ENCODE peak calls at places on chromosomes 12 and 14, in four cellular contexts. Y is SJSA1, H is H7, P is neural progenitor cell. D is an unnamed sample. For H3K36me3, the result is how much of the 10 kb centered on the place peaks cover.

GRCh38 chr12:30928356-30929264 is 2.1 kb downstream of the TSPAN11 start:
- DNase-seq in P (no peak), H (no peak), Y (no peak), D (no peak)

GRCh38 chr14:67602995-67603545 is 3.0 kb upstream of the PIGH start:
- DNase-seq in Y (no peak), H (no peak), P (no peak), D (no peak)

GRCh38 chr14:51652168-51653095 is 722 bp downstream of the FRMD6 start:
- DNase-seq in Y (peak), P (peak), H (peak), D (peak)

GRCh38 chr14:46571970-46572369 is 79.6 kb downstream of the RPL10L start:
- DNase-seq in Y (no peak), H (no peak), P (no peak), D (no peak)

GRCh38 chr14:72605096-72605920 is 288.6 kb downstream of the DPF3 start:
- DNase-seq in H (no peak), Y (no peak), P (no peak), D (no peak)

GRCh38 chr14:92513204-92513965 is at the start of gene RIN3:
- DNase-seq in H (peak), P (peak), Y (peak), D (peak)

GRCh38 chr12:8648598-8649205 is 13.9 kb downstream of the MFAP5 start:
- DNase-seq in P (no peak), H (no peak), Y (no peak), D (no peak)

GRCh38 chr14:66070542-66071319 is 415.4 kb upstream of the CCDC196 start:
- DNase-seq in Y (no peak), H (peak), P (peak), D (peak)

GRCh38 chr14:59325906-59326305 is 137.4 kb downstream of the DAAM1 start:
- DNase-seq in Y (no peak), P (no peak), H (no peak), D (no peak)

GRCh38 chr14:53247596-53248370 is 94.7 kb upstream of the DDHD1 start:
- DNase-seq in H (no peak), P (no peak), Y (no peak), D (no peak)

GRCh38 chr12:106068296-106068695 is 70.5 kb downstream of the NUAK1 start:
- DNase-seq in Y (no peak), H (no peak), P (no peak), D (no peak)

GRCh38 chr12:6536894-6537579 is 2.7 kb downstream of the GAPDH start:
- DNase-seq in P (no peak), H (peak), Y (no peak), D (peak)

GRCh38 chr12:66002812-66003211 is 127.7 kb downstream of the LLPH start:
- DNase-seq in P (no peak), H (no peak), Y (no peak), D (no peak)
- H3K36me3 ChIP-seq in P (under half), H (under half), Y (under half), D (under half)

GRCh38 chr12:120132863-120133385 is 16.4 kb upstream of the RAB35 start:
- DNase-seq in H (no peak), P (no peak), Y (no peak), D (no peak)
- H3K36me3 ChIP-seq in H (half or more), P (under half), Y (half or more), D (half or more)

DNA sequence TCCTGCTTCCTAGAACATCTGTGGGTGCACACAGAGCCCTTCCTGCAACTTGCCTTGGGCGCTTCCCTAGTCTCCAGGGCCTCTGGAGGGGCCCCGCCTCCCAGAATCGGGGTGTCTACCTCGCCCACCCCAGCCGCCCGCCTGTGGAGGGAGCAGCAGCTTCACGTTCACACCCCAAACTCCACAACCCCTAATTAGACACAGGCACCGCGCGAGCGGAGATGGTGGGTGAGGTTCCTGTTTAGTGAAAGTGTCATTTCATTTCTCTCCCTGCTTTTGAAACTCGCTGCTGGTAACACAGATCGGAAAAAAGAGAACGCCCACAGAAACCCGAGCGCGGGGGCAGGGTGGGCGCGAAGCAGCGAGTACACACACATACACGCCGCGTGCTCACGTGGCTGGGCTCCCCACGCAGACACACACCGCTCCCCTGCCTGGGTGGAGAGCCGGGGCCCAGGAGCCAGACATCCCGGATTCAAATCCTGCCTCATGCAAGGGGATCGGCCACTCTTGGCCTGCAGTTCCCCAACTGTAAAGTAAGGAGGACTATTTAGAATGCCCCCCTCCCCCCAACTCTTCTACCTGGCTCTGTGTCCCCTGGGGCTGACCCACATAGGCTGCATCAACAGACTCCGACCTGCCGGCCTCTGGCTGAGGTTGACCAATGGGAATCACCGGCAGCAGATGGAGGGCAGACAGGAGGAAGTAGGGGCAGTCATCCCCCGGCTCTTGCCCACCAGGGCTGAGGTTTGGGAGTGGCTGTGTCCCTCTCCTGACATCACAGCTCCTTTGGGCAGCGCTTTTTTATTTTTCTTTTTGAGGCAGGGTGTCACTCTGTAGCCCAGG is 79.2 kb upstream of the NCOR2 start:
- DNase-seq in Y (no peak), H (no peak), P (no peak), D (no peak)
- H3K36me3 ChIP-seq in Y (under half), H (under half), P (under half), D (under half)

GRCh38 chr12:64736771-64737170 is 22.4 kb downstream of the GNS start:
- DNase-seq in H (no peak), P (no peak), Y (no peak), D (no peak)

GRCh38 chr12:64733857-64734256 is 25.3 kb downstream of the GNS start:
- DNase-seq in H (no peak), P (no peak), Y (no peak), D (no peak)

GRCh38 chr12:64735447-64735846 is 23.8 kb downstream of the GNS start:
- DNase-seq in H (no peak), Y (no peak), P (no peak), D (no peak)

GRCh38 chr12:64739778-64740177 is 19.4 kb downstream of the GNS start:
- DNase-seq in H (no peak), Y (no peak), P (no peak), D (no peak)

DNA sequence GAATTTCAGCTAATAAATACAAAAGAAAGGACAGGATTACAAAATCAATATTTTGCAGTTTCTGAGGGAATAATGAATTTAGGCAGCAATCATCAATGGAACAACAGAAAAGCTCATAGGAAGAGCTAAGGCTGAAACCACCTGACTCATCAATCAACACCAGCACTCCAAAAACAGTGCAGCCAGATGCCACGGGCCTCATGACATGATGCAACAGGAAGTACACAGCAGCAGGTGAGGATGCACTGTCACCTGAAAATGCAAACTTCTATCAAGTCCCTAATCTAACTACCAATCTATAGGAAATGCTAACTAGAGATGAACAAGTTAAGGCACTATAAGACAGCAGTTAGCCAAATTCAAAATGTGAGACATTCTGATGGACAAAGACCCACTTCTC is 21.7 kb downstream of the GNS start:
- DNase-seq in Y (no peak), P (no peak), H (no peak), D (no peak)
- H3K36me3 ChIP-seq in Y (under half), P (under half), H (under half), D (under half)

DNA sequence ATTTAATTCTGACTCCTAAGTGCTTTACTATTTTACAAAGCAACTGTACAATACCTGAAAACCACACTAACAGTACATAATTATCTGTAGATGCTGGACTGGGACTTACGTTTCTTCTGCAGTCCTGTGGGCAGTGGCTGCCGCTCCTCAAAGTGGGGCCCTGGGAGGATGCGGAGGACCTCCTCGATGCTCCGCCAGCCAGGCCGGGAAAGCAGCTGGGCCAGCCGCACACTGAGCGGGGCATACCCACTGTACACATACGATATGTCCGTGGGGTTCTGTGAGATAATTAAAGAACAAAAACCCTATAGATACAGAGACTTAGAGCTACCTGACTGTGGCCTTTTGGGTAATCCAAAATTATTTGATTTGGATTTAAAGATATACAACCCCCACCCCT is 6.8 kb upstream of the DIABLO start:
- DNase-seq in P (no peak), H (no peak), Y (no peak), D (no peak)
- H3K36me3 ChIP-seq in P (under half), H (under half), Y (under half), D (under half)

DNA sequence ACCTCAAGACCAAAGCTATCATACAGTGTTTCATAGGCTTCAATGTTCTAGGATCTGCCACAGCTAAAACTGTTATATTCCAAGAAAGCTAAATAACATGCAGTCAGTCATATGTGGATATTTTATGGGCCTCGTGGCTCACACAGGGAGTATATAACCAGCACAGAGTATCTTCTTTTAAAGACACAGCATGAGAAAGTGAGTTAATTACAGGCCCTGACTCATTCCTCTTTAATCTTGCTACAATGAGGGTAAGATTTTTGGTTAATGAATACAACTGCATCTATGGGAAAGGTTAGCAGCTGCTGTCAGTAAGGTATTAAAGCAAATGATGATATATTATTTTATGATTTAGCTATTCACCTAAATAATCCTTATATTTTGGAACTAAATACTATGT is 111.0 kb downstream of the TRAFD1 start:
- DNase-seq in P (no peak), Y (no peak), H (no peak), D (no peak)
- H3K36me3 ChIP-seq in P (under half), Y (under half), H (under half), D (under half)

GRCh38 chr14:45039390-45039789 is 44.5 kb upstream of the PRPF39 start:
- DNase-seq in P (no peak), H (no peak), Y (no peak), D (no peak)
- H3K36me3 ChIP-seq in P (under half), H (under half), Y (under half), D (under half)

GRCh38 chr12:96361074-96361473 is 39.2 kb downstream of the CDK17 start:
- DNase-seq in H (no peak), P (no peak), Y (no peak), D (no peak)
- H3K36me3 ChIP-seq in H (under half), P (under half), Y (under half), D (under half)

GRCh38 chr12:54397157-54397556 is 12.6 kb upstream of the ZNF385A start:
- DNase-seq in H (no peak), P (no peak), Y (no peak), D (no peak)
- H3K36me3 ChIP-seq in H (under half), P (under half), Y (half or more), D (under half)

D was measured in HAP-1.